ENCODE peak calls at places on chromosomes 4 and X, in nine cellular contexts. K, W, X, Z, G, H, C, N and T are unnamed samples. For H3K36me3 and H3K4me1, the result is how much of the 10 kb centered on the place peaks cover.

GRCh38 chr4:186669159-186669720 is 54.4 kb downstream of the FAT1 start:
- DNase-seq in K (no peak), W (no peak), X (no peak), Z (no peak), G (no peak), H (no peak), C (no peak), N (no peak), T (no peak)

GRCh38 chrX:74906427-74906826 is 18.8 kb downstream of the NEXMIF start:
- DNase-seq in K (no peak), W (no peak), X (no peak), Z (no peak), G (no peak), H (no peak), C (no peak), N (no peak), T (no peak)

GRCh38 chr4:30776451-30776850 is 56.3 kb downstream of the PCDH7 start:
- DNase-seq in K (no peak), W (no peak), X (no peak), Z (no peak), G (no peak), H (no peak), C (no peak), N (no peak), T (no peak)

GRCh38 chr4:91057871-91058270 is 930.7 kb downstream of the CCSER1 start:
- DNase-seq in K (no peak), W (no peak), X (no peak), Z (no peak), G (no peak), H (no peak), C (no peak), N (no peak), T (no peak)

GRCh38 chr4:128380306-128380705 is 92.7 kb upstream of the PGRMC2 start:
- DNase-seq in K (no peak), W (no peak), X (no peak), Z (no peak), G (no peak), H (no peak), C (no peak), N (no peak), T (no peak)

GRCh38 chrX:135528274-135528673 is 7.8 kb downstream of the INTS6L start:
- DNase-seq in K (no peak), W (no peak), X (no peak), Z (no peak), G (no peak), H (no peak), C (no peak), N (no peak), T (no peak)

GRCh38 chr4:34953145-34953799 is 1291.0 kb downstream of the ARAP2 start:
- DNase-seq in K (no peak), W (no peak), X (no peak), Z (no peak), G (no peak), H (no peak), C (no peak), N (no peak), T (no peak)

GRCh38 chr4:67616478-67616877 is 58.0 kb downstream of the STAP1 start:
- DNase-seq in K (no peak), W (no peak), X (no peak), Z (peak), G (no peak), H (no peak), C (no peak), N (no peak), T (no peak)

GRCh38 chrX:14064632-14065432 is 35.1 kb upstream of the GEMIN8 start:
- DNase-seq in K (no peak), W (no peak), X (no peak), Z (peak), G (no peak), H (no peak), C (no peak), N (no peak), T (no peak)

GRCh38 chr4:15144249-15144966 is 142.1 kb downstream of the CPEB2 start:
- DNase-seq in K (no peak), W (no peak), X (no peak), Z (no peak), G (no peak), H (no peak), C (no peak), N (no peak), T (no peak)

GRCh38 chr4:100169796-100170485 is 20.3 kb downstream of the DDIT4L start:
- DNase-seq in K (no peak), W (no peak), X (no peak), Z (no peak), G (no peak), H (no peak), C (no peak), N (no peak), T (no peak)

GRCh38 chrX:101803451-101803850 is 128.4 kb downstream of the ZMAT1 start:
- DNase-seq in K (no peak), W (no peak), X (no peak), Z (no peak), G (no peak), H (no peak), C (no peak), N (no peak), T (no peak)

GRCh38 chr4:155353923-155354540 is 22.7 kb downstream of the MAP9 start:
- DNase-seq in K (peak), W (peak), X (peak), Z (no peak), G (peak), H (no peak), C (peak), N (peak), T (no peak)

DNA sequence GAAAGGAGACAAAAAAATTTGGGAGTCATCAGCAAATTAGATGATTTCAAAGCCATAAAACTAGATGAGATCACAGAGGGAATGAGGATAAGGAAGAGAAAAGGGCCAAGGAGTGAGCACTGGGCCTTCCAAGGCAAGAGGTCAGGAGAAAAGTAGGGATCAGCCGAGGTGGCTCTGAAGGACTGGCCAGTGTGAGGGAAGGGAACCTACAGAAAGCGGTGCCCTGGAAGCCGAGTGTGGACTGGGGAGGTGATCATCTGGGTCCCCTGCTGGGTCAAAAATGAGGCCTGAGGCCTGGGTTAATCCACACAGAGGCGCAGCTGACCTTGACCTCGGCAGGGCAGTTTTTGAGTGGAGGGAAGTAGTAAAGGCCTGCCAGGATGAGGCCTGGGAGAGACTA is 133.8 kb downstream of the SMIM20 start:
- DNase-seq in K (no peak), W (no peak), X (no peak), Z (no peak), G (no peak), H (no peak), C (no peak), N (no peak), T (no peak)
- H3K36me3 ChIP-seq in K (under half), W (under half), X (under half), Z (under half), G (under half), H (under half), C (under half), N (under half), T (under half)

GRCh38 chr4:95529941-95530340 is 18.8 kb downstream of the UNC5C start:
- DNase-seq in K (no peak), W (no peak), X (no peak), Z (no peak), G (no peak), H (no peak), C (no peak), N (no peak), T (no peak)
- H3K4me1 ChIP-seq in K (under half), W (under half), X (under half), Z (under half), G (under half), H (under half), C (under half), N (under half), T (under half)

DNA sequence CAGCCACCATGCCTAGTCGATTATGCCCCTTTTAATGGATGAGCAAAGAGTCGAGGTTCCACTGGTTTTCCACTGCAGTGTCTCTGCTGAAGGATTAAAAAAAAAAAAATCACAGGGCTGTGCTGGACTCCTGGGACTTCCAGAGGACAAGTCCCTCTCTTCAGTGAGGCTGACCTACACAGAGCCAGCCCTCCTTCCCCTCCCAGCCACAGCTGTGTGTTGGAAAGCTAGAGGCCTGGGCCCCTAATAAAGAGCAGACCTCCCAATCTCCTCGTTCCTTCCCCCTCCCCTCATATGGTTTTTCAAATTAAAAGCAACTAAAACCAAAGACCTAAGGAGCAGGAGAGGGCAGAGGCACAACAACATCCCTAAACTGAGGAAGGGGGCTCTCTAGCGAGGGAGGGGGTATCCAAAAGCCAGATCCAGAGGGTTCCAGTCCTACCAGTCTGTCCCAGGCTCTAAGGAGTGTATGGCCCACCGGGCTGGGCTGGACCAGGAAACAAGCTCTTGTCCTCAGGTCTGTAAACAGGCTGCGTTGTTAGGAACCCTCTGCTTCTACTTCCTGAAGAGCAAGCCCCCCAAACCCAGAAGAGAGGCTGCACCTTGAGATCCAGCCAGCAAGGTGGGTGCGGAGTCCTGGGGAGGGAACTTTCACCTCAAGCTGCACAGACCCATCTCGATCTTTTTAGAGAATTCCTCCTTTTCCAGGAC is 4.0 kb upstream of the PDGFRA start:
- DNase-seq in K (no peak), W (no peak), X (no peak), Z (no peak), G (no peak), H (no peak), C (peak), N (no peak), T (no peak)
- H3K4me3 ChIP-seq in K (no peak), W (no peak), X (peak), Z (no peak), G (peak), H (no peak), C (no peak), N (peak), T (no peak)

GRCh38 chr4:122953924-122954323 is 31.5 kb upstream of the NUDT6 start:
- DNase-seq in K (no peak), W (no peak), X (no peak), Z (no peak), G (no peak), H (no peak), C (no peak), N (no peak), T (no peak)

GRCh38 chr4:122948671-122949070 is 26.3 kb upstream of the NUDT6 start:
- DNase-seq in K (no peak), W (no peak), X (no peak), Z (no peak), G (no peak), H (no peak), C (no peak), N (no peak), T (no peak)
- H3K36me3 ChIP-seq in K (under half), W (half or more), X (under half), Z (under half), G (half or more), H (under half), C (under half), N (half or more), T (half or more)

GRCh38 chrX:71107762-71108360 is 1.3 kb upstream of the CXorf65 start:
- DNase-seq in K (no peak), W (no peak), X (no peak), Z (no peak), G (no peak), H (peak), C (no peak), N (no peak), T (peak)
- H3K4me1 ChIP-seq in K (under half), W (under half), X (under half), Z (under half), G (under half), H (half or more), C (under half), N (under half), T (half or more)

GRCh38 chr4:41158274-41158673 is 56.1 kb downstream of the APBB2 start:
- DNase-seq in K (no peak), W (no peak), X (no peak), Z (no peak), G (no peak), H (no peak), C (no peak), N (no peak), T (no peak)

GRCh38 chr4:41161355-41161754 is 53.0 kb downstream of the APBB2 start:
- DNase-seq in K (no peak), W (no peak), X (no peak), Z (no peak), G (no peak), H (no peak), C (no peak), N (no peak), T (no peak)

GRCh38 chr4:41158756-41159155 is 55.6 kb downstream of the APBB2 start:
- DNase-seq in K (no peak), W (no peak), X (no peak), Z (no peak), G (no peak), H (no peak), C (no peak), N (no peak), T (no peak)

GRCh38 chr4:41160010-41160789 is 54.1 kb downstream of the APBB2 start:
- DNase-seq in K (no peak), W (no peak), X (no peak), Z (peak), G (no peak), H (no peak), C (no peak), N (no peak), T (no peak)

DNA sequence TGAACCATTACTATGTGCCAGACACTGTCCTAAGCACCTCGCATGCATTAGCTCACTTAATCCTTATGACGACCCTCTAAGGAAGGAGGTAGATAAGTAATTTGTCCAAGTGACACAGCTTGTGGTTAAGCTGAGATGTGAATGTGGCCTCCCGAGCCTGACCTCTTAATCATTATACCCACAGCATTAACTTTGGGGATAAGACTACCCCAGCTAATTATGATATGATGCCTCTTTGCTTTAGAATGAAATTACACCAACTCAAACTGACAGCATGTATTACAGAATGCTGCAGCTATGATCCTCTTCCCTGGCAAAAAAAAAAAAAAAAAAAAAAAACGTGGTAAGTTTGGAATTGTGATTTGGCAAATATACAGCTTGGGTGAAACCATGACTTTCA is 53.5 kb downstream of the APBB2 start:
- DNase-seq in K (no peak), W (no peak), X (no peak), Z (no peak), G (no peak), H (no peak), C (no peak), N (no peak), T (no peak)
- H3K4me3 ChIP-seq in K (no peak), W (no peak), X (no peak), Z (no peak), G (no peak), H (no peak), C (no peak), N (no peak), T (no peak)

GRCh38 chrX:73831500-73831899 is 268.5 kb downstream of the CHIC1 start:
- DNase-seq in K (no peak), W (no peak), X (no peak), Z (no peak), G (no peak), H (no peak), C (no peak), N (no peak), T (no peak)

GRCh38 chrX:73832319-73832718 is 269.3 kb downstream of the CHIC1 start:
- DNase-seq in K (no peak), W (no peak), X (no peak), Z (no peak), G (no peak), H (no peak), C (no peak), N (no peak), T (no peak)

GRCh38 chrX:73828080-73828720 is 265.2 kb downstream of the CHIC1 start:
- DNase-seq in K (no peak), W (no peak), X (no peak), Z (no peak), G (no peak), H (no peak), C (no peak), N (no peak), T (no peak)

GRCh38 chrX:73830489-73831414 is 267.8 kb downstream of the CHIC1 start:
- DNase-seq in K (no peak), W (no peak), X (no peak), Z (no peak), G (no peak), H (no peak), C (no peak), N (no peak), T (no peak)

DNA sequence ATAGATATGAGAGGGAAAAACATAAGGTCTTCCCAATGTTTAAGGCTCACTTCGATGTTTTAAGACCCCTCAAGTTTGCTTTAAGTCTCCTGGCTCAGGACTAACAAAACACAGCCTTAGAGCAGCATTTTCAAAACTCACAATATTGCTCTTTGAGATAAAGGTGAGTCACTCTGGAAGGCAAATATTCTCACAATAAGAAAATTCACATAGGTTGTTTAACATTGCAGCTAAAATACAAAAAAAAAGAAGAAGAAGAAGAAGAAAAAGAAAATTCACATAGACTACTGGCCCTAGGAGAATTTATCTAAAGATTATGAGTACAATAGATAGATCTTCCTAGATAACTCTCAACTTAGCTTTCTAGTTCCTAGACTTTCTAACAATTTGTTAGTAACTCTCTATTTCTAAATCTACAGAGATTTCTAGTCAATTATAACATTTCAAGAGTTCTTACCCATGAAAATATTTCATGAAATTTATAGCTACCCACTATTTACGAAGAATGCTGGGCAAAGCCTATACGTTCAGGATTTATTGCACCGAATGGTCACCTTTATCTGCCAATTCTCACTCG is 267.0 kb downstream of the CHIC1 start:
- DNase-seq in K (no peak), W (no peak), X (no peak), Z (no peak), G (no peak), H (no peak), C (no peak), N (no peak), T (no peak)
- H3K36me3 ChIP-seq in K (under half), W (under half), X (under half), Z (under half), G (under half), H (under half), C (under half), N (under half), T (under half)

DNA sequence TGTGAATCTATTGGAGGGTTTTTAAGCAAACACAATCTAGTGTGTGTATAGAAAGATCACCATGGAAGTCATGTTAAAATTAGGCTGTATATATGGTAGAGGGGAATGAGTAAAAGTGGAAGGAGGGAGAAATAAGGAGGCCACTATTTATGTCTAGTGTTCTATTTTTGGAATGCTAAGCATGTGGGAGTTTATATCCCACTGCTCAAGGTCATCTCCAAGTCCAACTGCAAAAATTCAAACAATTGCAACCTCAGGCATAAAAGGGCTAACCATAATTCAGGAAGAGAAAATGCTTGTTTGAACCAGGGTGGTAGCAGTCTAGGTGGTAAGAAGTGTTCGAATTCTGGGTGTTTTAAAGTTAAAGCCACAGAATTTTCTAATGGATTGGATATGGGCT is 39.2 kb downstream of the SERPINA7 start:
- DNase-seq in K (no peak), W (no peak), X (no peak), Z (no peak), G (no peak), H (no peak), C (no peak), N (no peak), T (no peak)
- H3K4me1 ChIP-seq in K (under half), W (under half), X (under half), Z (under half), G (under half), H (under half), C (under half), N (under half), T (under half)

GRCh38 chrX:49058794-49059193 is at the start of gene CCDC120:
- DNase-seq in K (peak), W (no peak), X (no peak), Z (no peak), G (peak), H (no peak), C (no peak), N (no peak), T (no peak)
- H3K4me3 ChIP-seq in K (peak), W (peak), X (no peak), Z (peak), G (peak), H (no peak), C (no peak), N (peak), T (no peak)